ENCODE peak calls at places on chromosomes 13 and 19, in seven cellular contexts. F is upper lobe of right lung; P is tibial nerve; E is CD4-positive, CD25-positive, alpha-beta regulatory T cell; R is RWPE2; T is neural progenitor cell; N is heart left ventricle. Z is an unnamed sample.

GRCh38 chr13:27487776-27488175 is 37.4 kb upstream of the MTIF3 start:
- DNase-seq in F (no peak), P (no peak), E (no peak), R (no peak), T (no peak), N (no peak), Z (no peak)

GRCh38 chr19:50178859-50179537 is 15.9 kb upstream of the IZUMO2 start:
- DNase-seq in F (no peak), P (no peak), E (no peak), R (no peak), T (no peak), N (no peak), Z (no peak)

GRCh38 chr13:96527497-96527896 is 437.6 kb downstream of the HS6ST3 start:
- DNase-seq in F (no peak), P (no peak), E (no peak), R (no peak), T (no peak), N (no peak), Z (no peak)

GRCh38 chr13:42660367-42660965 is 86.5 kb downstream of the TNFSF11 start:
- DNase-seq in F (no peak), P (no peak), E (no peak), R (no peak), T (no peak), N (no peak), Z (no peak)

GRCh38 chr13:47858042-47858677 is 142.9 kb downstream of the SUCLA2 start:
- DNase-seq in F (no peak), P (no peak), E (no peak), R (no peak), T (no peak), N (no peak), Z (no peak)

GRCh38 chr19:55454787-55455243 is 6.6 kb downstream of the ISOC2 start:
- DNase-seq in F (no peak), P (no peak), E (peak; percentile 27), R (peak; percentile 55), T (peak; percentile 71), N (no peak), Z (no peak)

GRCh38 chr19:46821512-46822359 is 28.9 kb downstream of the AP2S1 start:
- DNase-seq in F (peak; percentile 78), P (no peak), E (peak; percentile 49), R (no peak), T (peak; percentile 16), N (peak; percentile 49), Z (no peak)

GRCh38 chr19:49533551-49534488 is 6.0 kb downstream of the RCN3 start:
- DNase-seq in F (peak; percentile 90), P (peak; percentile 79), E (peak; percentile 88), R (no peak), T (peak; percentile 84), N (peak; percentile 84), Z (peak; percentile 28)

GRCh38 chr19:35641515-35642151 is at the start of gene ETV2:
- DNase-seq in F (no peak), P (no peak), E (no peak), R (no peak), T (peak; percentile 61), N (peak; percentile 38), Z (no peak)

GRCh38 chr19:34576292-34576691 is 94.7 kb downstream of the WTIP start:
- DNase-seq in F (no peak), P (no peak), E (no peak), R (no peak), T (no peak), N (no peak), Z (no peak)

GRCh38 chr13:47455581-47455980 is 545.5 kb downstream of the SUCLA2 start:
- DNase-seq in F (no peak), P (no peak), E (no peak), R (no peak), T (no peak), N (no peak), Z (no peak)

GRCh38 chr13:106474906-106475305 is 60.6 kb downstream of the EFNB2 start:
- DNase-seq in F (no peak), P (no peak), E (no peak), R (no peak), T (no peak), N (no peak), Z (no peak)

GRCh38 chr19:53877361-53877766 is 4.6 kb upstream of the PRKCG start:
- DNase-seq in F (no peak), P (no peak), E (peak; percentile 58), R (no peak), T (no peak), N (no peak), Z (no peak)

GRCh38 chr13:49810825-49811526 is 18.5 kb upstream of the KPNA3 start:
- DNase-seq in F (no peak), P (no peak), E (no peak), R (no peak), T (no peak), N (no peak), Z (no peak)

GRCh38 chr13:100394005-100394695 is 194.4 kb downstream of the GGACT start:
- DNase-seq in F (no peak), P (peak; percentile 8), E (peak; percentile 11), R (no peak), T (no peak), N (no peak), Z (no peak)

GRCh38 chr13:22960827-22961226 is 220.0 kb upstream of the SGCG start:
- DNase-seq in F (no peak), P (no peak), E (no peak), R (no peak), T (no peak), N (no peak), Z (no peak)

GRCh38 chr13:64369121-64369520 is 2861.0 kb downstream of the PCDH9 start:
- DNase-seq in F (no peak), P (no peak), E (no peak), R (no peak), T (no peak), N (no peak), Z (no peak)

GRCh38 chr13:74062933-74063332 is 71.3 kb downstream of the KLF12 start:
- DNase-seq in F (no peak), P (peak; percentile 18), E (no peak), R (no peak), T (no peak), N (peak; percentile 75), Z (no peak)
- H3K4me1 ChIP-seq in F (peaks cover 12% of the 10 kb centered on the region), P (peaks cover 19% of the 10 kb centered on the region), E (peaks cover 33% of the 10 kb centered on the region), R (peaks cover 3% of the 10 kb centered on the region), T (no peaks in the 10 kb centered on the region), N (peaks cover 57% of the 10 kb centered on the region), Z (peaks cover 7% of the 10 kb centered on the region)

DNA sequence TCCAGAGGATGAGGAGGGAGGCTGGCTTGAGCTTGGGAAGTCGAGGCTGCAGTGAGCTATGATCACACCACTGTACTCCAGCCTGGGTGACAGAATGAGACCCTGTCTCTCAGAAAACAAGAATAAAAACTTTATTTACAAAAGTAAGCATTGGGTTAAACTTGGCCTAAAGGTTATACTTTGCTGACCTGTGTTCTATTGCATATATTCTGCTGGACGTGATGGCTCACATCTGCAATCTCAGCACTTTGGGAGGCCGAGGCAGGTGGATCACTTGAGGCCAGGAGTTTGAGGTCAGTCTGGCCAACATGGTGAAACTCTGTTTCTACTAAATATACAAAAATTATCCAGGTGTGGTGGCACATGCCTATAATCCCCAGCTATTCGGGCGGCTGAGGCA is 6.6 kb upstream of the ARHGEF18 start:
- DNase-seq in F (peak; percentile 17), P (no peak), E (no peak), R (no peak), T (no peak), N (no peak), Z (no peak)
- H3K4me1 ChIP-seq in F (peaks cover 1% of the 10 kb centered on the region), P (no peaks in the 10 kb centered on the region), E (peaks cover 61% of the 10 kb centered on the region), R (no peaks in the 10 kb centered on the region), T (no peaks in the 10 kb centered on the region), N (peaks cover 37% of the 10 kb centered on the region), Z (no peaks in the 10 kb centered on the region)

GRCh38 chr13:46170687-46171086 is 11.3 kb downstream of the LCP1 start:
- DNase-seq in F (no peak), P (no peak), E (peak; percentile 44), R (no peak), T (no peak), N (no peak), Z (no peak)
- H3K4me1 ChIP-seq in F (peaks cover 36% of the 10 kb centered on the region), P (peaks cover 43% of the 10 kb centered on the region), E (peaks cover 100% of the 10 kb centered on the region), R (no peaks in the 10 kb centered on the region), T (peaks cover 14% of the 10 kb centered on the region), N (peaks cover 100% of the 10 kb centered on the region), Z (peaks cover 35% of the 10 kb centered on the region)

DNA sequence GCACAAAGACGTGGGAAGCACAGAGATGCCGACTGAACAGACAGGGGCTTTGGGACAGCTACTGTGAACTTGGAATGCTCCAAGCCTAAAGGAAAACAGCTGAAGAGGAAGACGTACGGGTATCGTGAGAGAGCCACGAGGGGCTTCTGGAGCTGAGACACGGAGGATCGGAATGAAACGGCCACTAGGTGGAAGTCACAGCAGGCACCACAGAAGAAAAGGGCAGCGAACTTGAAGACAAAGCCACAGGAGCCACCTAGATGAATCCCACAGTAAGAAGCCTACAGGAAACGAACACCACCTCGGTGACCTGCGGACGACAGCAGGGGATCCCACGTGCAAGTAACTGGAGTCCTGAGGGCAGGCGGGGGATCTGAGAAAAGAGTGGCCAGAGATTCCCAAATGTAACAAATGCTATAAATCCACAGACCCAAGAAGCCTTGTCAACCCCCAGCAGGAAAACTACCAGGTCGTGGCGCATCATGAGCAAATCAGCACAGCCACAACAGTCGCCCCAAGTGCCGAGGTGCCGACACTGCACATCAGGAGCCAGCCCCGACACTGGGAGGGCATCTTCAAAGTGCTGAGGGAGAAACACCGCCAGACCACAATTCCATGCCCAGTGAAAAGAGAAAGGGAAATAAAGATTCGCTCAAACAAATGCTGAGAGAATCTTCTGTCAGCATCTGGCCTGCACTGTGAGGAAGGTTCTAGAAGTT is 39.3 kb upstream of the ISYNA1 start:
- DNase-seq in F (no peak), P (no peak), E (no peak), R (no peak), T (no peak), N (no peak), Z (no peak)
- H3K4me1 ChIP-seq in F (peaks cover 68% of the 10 kb centered on the region), P (peaks cover 51% of the 10 kb centered on the region), E (peaks cover 64% of the 10 kb centered on the region), R (peaks cover 36% of the 10 kb centered on the region), T (no peaks in the 10 kb centered on the region), N (peaks cover 92% of the 10 kb centered on the region), Z (peaks cover 85% of the 10 kb centered on the region)

GRCh38 chr13:21111546-21111945 is 50.2 kb upstream of the LATS2 start:
- DNase-seq in F (no peak), P (no peak), E (no peak), R (no peak), T (no peak), N (no peak), Z (no peak)
- H3K4me1 ChIP-seq in F (no peaks in the 10 kb centered on the region), P (no peaks in the 10 kb centered on the region), E (no peaks in the 10 kb centered on the region), R (no peaks in the 10 kb centered on the region), T (peaks cover 10% of the 10 kb centered on the region), N (no peaks in the 10 kb centered on the region), Z (no peaks in the 10 kb centered on the region)

GRCh38 chr13:40181203-40181845 is 485.1 kb downstream of the FOXO1 start:
- DNase-seq in F (no peak), P (no peak), E (no peak), R (no peak), T (no peak), N (no peak), Z (no peak)

GRCh38 chr13:40180776-40181175 is 485.7 kb downstream of the FOXO1 start:
- DNase-seq in F (no peak), P (no peak), E (no peak), R (no peak), T (no peak), N (no peak), Z (no peak)

GRCh38 chr13:40179421-40179820 is 487.0 kb downstream of the FOXO1 start:
- DNase-seq in F (no peak), P (no peak), E (no peak), R (no peak), T (no peak), N (no peak), Z (no peak)

GRCh38 chr13:40178130-40178529 is 488.3 kb downstream of the FOXO1 start:
- DNase-seq in F (no peak), P (no peak), E (no peak), R (no peak), T (no peak), N (no peak), Z (no peak)

GRCh38 chr13:40179882-40180281 is 486.6 kb downstream of the FOXO1 start:
- DNase-seq in F (no peak), P (no peak), E (no peak), R (no peak), T (no peak), N (no peak), Z (no peak)
- H3K4me1 ChIP-seq in F (no peaks in the 10 kb centered on the region), P (no peaks in the 10 kb centered on the region), E (peaks cover 6% of the 10 kb centered on the region), R (peaks cover 6% of the 10 kb centered on the region), T (no peaks in the 10 kb centered on the region), N (no peaks in the 10 kb centered on the region), Z (no peaks in the 10 kb centered on the region)